ENCODE peak calls at places on chromosomes 13 and 19, in six cellular contexts. X is spleen, P is foreskin fibroblast, V is body of pancreas, T is pancreas, E is psoas muscle. A is an unnamed sample.
A peak's percentile ranks its signal among the peaks of the same experiment; 100 is the strongest.

GRCh38 chr13:22111152-22111783 is 440.4 kb downstream of the FGF9 start:
- DNase-seq in P (no peak), E (no peak), V (no peak), T (no peak), X (no peak), A (no peak)

GRCh38 chr13:84917252-84917878 is 881.9 kb downstream of the SLITRK6 start:
- DNase-seq in V (no peak), E (no peak), X (no peak), P (no peak), T (no peak), A (peak; percentile 6)

GRCh38 chr13:37132211-37132610 is 26.7 kb upstream of the CSNK1A1L start:
- DNase-seq in E (no peak), X (no peak), P (no peak), T (no peak), V (no peak), A (no peak)

GRCh38 chr13:35838356-35838755 is 292.8 kb downstream of the DCLK1 start:
- DNase-seq in P (no peak), X (no peak), E (no peak), V (no peak), T (no peak), A (no peak)

GRCh38 chr19:31402529-31402928 is 53.3 kb upstream of the TSHZ3 start:
- DNase-seq in P (no peak), T (no peak), X (no peak), E (no peak), V (no peak), A (no peak)

GRCh38 chr13:41034862-41035261 is 15.7 kb upstream of the ELF1 start:
- DNase-seq in T (no peak), P (no peak), V (no peak), E (no peak), X (no peak), A (no peak)

GRCh38 chr19:55386515-55386947 is 799 bp downstream of the RPL28 start:
- DNase-seq in V (no peak), T (no peak), P (no peak), E (no peak), X (peak; percentile 83), A (no peak)

GRCh38 chr13:74129500-74130144 is 4.6 kb downstream of the KLF12 start:
- DNase-seq in X (no peak), T (no peak), V (no peak), E (no peak), P (no peak), A (no peak)

GRCh38 chr19:29645911-29646310 is 19.4 kb upstream of the PLEKHF1 start:
- DNase-seq in X (peak; percentile 64), T (no peak), P (peak; percentile 21), E (peak; percentile 58), V (no peak), A (no peak)

GRCh38 chr19:17103177-17103576 is 27.6 kb downstream of the MYO9B start:
- DNase-seq in X (no peak), V (no peak), T (no peak), E (no peak), P (no peak), A (no peak)

GRCh38 chr13:32905063-32905863 is 111.0 kb upstream of the KL start:
- DNase-seq in E (no peak), T (no peak), X (no peak), P (peak; percentile 29), V (no peak), A (no peak)

GRCh38 chr13:102922184-102922583 is 76.4 kb downstream of the ERCC5 start:
- DNase-seq in P (no peak), T (no peak), X (no peak), V (no peak), E (no peak), A (no peak)

GRCh38 chr19:56111601-56112312 is 9.3 kb downstream of the ZNF787 start:
- DNase-seq in X (peak; percentile 94), E (peak; percentile 67), T (peak; percentile 72), V (peak; percentile 58), P (no peak), A (no peak)

GRCh38 chr19:28641395-28641794 is 571.6 kb downstream of the UQCRFS1 start:
- DNase-seq in T (no peak), P (no peak), E (no peak), X (no peak), V (no peak), A (no peak)

GRCh38 chr19:33630880-33631627 is 9.3 kb downstream of the CHST8 start:
- DNase-seq in T (no peak), P (no peak), V (no peak), E (no peak), X (no peak), A (no peak)

GRCh38 chr19:58568731-58569130 is 4.4 kb downstream of the MZF1 start:
- DNase-seq in P (no peak), T (no peak), X (no peak), E (no peak), V (no peak), A (no peak)

GRCh38 chr13:43573787-43574562 is 212.8 kb downstream of the ENOX1 start:
- DNase-seq in V (no peak), X (no peak), T (no peak), E (no peak), P (no peak), A (no peak)

GRCh38 chr19:42452590-42452989 is 9.8 kb upstream of the CXCL17 start:
- DNase-seq in P (no peak), T (no peak), E (no peak), X (no peak), V (no peak), A (no peak)

GRCh38 chr13:50787316-50788195 is 55.9 kb downstream of the DLEU7 start:
- DNase-seq in E (no peak), V (no peak), X (no peak), P (no peak), T (no peak), A (no peak)

GRCh38 chr13:98260357-98261164 is 83.5 kb upstream of the RNF113B start:
- DNase-seq in X (no peak), P (no peak), E (no peak), T (no peak), V (no peak), A (no peak)

GRCh38 chr19:2271516-2272103 is 10.4 kb downstream of the PEAK3 start:
- DNase-seq in E (peak; percentile 82), T (no peak), X (peak; percentile 85), P (peak; percentile 72), V (peak; percentile 46), A (no peak)

GRCh38 chr19:3599776-3600183 is 6.9 kb downstream of the TBXA2R start:
- DNase-seq in V (no peak), T (no peak), P (no peak), E (no peak), X (no peak), A (no peak)

GRCh38 chr19:3055741-3056453 is 6.4 kb downstream of the TLE5 start:
- DNase-seq in V (peak; percentile 92), X (no peak), E (peak; percentile 70), P (no peak), T (peak; percentile 94), A (no peak)

GRCh38 chr19:53849237-53849676 is 18.4 kb upstream of the MYADM start:
- DNase-seq in E (no peak), V (no peak), P (peak; percentile 87), T (no peak), X (no peak), A (peak; percentile 93)

GRCh38 chr19:42250666-42251531 is 4.0 kb downstream of the ERF start:
- DNase-seq in X (peak; percentile 82), T (peak; percentile 77), V (no peak), P (no peak), E (no peak), A (no peak)

GRCh38 chr19:51821511-51821910 is 26.6 kb downstream of the FPR3 start:
- DNase-seq in E (no peak), V (no peak), P (no peak), T (no peak), X (no peak), A (no peak)

GRCh38 chr19:51821921-51822716 is 27.2 kb downstream of the FPR3 start:
- DNase-seq in E (no peak), P (no peak), T (no peak), X (no peak), V (no peak), A (no peak)

GRCh38 chr19:51820821-51821446 is 26.0 kb downstream of the FPR3 start:
- DNase-seq in V (no peak), X (no peak), T (no peak), E (no peak), P (no peak), A (no peak)

GRCh38 chr19:51830263-51830662 is 35.3 kb downstream of the FPR3 start:
- DNase-seq in E (no peak), V (no peak), P (no peak), T (no peak), X (no peak), A (no peak)

DNA sequence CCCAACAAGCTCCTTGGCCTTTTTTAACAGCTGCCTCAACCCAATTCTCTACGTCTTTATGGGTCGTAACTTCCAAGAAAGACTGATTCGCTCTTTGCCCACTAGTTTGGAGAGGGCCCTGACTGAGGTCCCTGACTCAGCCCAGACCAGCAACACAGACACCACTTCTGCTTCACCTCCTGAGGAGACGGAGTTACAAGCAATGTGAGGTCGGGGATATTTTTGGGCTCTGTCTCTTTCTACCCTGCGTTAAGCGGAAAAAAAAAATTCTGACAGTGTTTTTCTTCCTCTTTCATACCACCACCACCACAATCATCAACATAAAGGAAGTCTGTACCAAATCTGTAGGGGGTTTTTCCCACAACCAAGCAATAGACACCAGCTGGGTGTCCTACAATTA is 29.6 kb downstream of the FPR3 start:
- DNase-seq in X (no peak), V (no peak), P (no peak), E (no peak), T (no peak), A (no peak)
- H3K4me3 ChIP-seq in X (no peak overlapping the region), V (no peak overlapping the region), P (no peak overlapping the region), E (no peak overlapping the region), T (no peak overlapping the region), A (no peak overlapping the region)

GRCh38 chr13:31538067-31539042 is 201.0 kb upstream of the RXFP2 start:
- DNase-seq in E (no peak), V (no peak), X (no peak), T (no peak), P (peak; percentile 48), A (peak; percentile 31)
- TF ChIP-seq CTCF in E (peak; percentile 35), V (peak; percentile 21), X (no peak), T (no peak), P (peak; percentile 78), A (peak; percentile 73)

GRCh38 chr19:49133621-49134454 is 14.5 kb downstream of the PPFIA3 start:
- DNase-seq in T (peak; percentile 87), E (no peak), X (no peak), V (peak; percentile 69), P (no peak), A (no peak)
- H3K4me3 ChIP-seq in T (no peak overlapping the region), E (peak overlapping the region; percentile 52), X (peak overlapping the region; percentile 55), V (no peak overlapping the region), P (no peak overlapping the region), A (no peak overlapping the region)

GRCh38 chr19:639251-640155 is at the start of gene FGF22:
- DNase-seq in V (peak; percentile 92), X (peak; percentile 96), E (peak; percentile 95), T (peak; percentile 95), P (peak; percentile 86), A (no peak)
- TF ChIP-seq CTCF in V (no peak), X (no peak), E (no peak), T (no peak), P (no peak), A (no peak)

A was measured in HFF-Myc.